ENCODE peak calls at places on chromosomes 1 and 21, in seven cellular contexts. P, E, N, D, L, J and X are unnamed samples. For H3K4me1, the result is how much of the 10 kb centered on the place peaks cover.

GRCh38 chr1:87718241-87718950 is 389.7 kb downstream of the LMO4 start:
- DNase-seq in P (no peak), L (no peak), N (no peak), J (no peak), E (peak), D (no peak), X (no peak)

GRCh38 chr1:7101187-7101586 is 315.9 kb downstream of the CAMTA1 start:
- DNase-seq in D (no peak), N (no peak), J (no peak), L (no peak), E (no peak), P (peak), X (no peak)

GRCh38 chr1:150243003-150243402 is 7.1 kb upstream of the ANP32E start:
- DNase-seq in N (no peak), P (no peak), E (no peak), J (no peak), L (no peak), D (no peak), X (no peak)

GRCh38 chr21:17688912-17689874 is 76.5 kb upstream of the BTG3 start:
- DNase-seq in N (no peak), D (peak), P (peak), E (peak), J (peak), L (no peak), X (peak)

GRCh38 chr1:16924216-16924918 is 2.6 kb downstream of the CROCC start:
- DNase-seq in E (no peak), P (no peak), D (no peak), J (no peak), L (no peak), N (no peak), X (peak)

GRCh38 chr1:208221291-208221622 is 22.9 kb downstream of the PLXNA2 start:
- DNase-seq in E (no peak), D (no peak), L (no peak), J (no peak), P (no peak), N (no peak), X (no peak)

GRCh38 chr1:153789478-153790148 is 14.4 kb downstream of the SLC27A3 start:
- DNase-seq in D (no peak), P (no peak), N (no peak), L (no peak), E (no peak), J (no peak), X (no peak)

GRCh38 chr1:157116735-157117103 is 17.1 kb upstream of the ETV3L start:
- DNase-seq in L (no peak), J (no peak), D (no peak), N (no peak), P (no peak), E (no peak), X (no peak)

GRCh38 chr1:119435061-119435460 is 20.1 kb downstream of the HSD3B2 start:
- DNase-seq in N (no peak), J (no peak), P (no peak), D (no peak), E (no peak), L (no peak), X (no peak)

GRCh38 chr1:100628631-100629081 is 90.7 kb downstream of the GPR88 start:
- DNase-seq in P (peak), E (peak), D (no peak), J (no peak), L (no peak), N (no peak), X (no peak)

GRCh38 chr1:1230656-1231399 is 973 bp downstream of the SDF4 start:
- DNase-seq in L (no peak), P (peak), N (no peak), E (peak), D (no peak), J (no peak), X (no peak)
- TF ChIP-seq CTCF in L (no peak), P (peak), N (no peak), E (peak), D (no peak), J (peak), X (no peak)

GRCh38 chr1:164660415-164661174 is 101.6 kb downstream of the PBX1 start:
- DNase-seq in J (no peak), E (peak), N (no peak), L (no peak), D (no peak), P (peak), X (no peak)

GRCh38 chr1:164659621-164660414 is 100.8 kb downstream of the PBX1 start:
- DNase-seq in J (peak), L (no peak), P (no peak), D (peak), E (no peak), N (no peak), X (peak)

GRCh38 chr1:164662462-164662861 is 103.5 kb downstream of the PBX1 start:
- DNase-seq in J (no peak), E (no peak), L (no peak), P (no peak), N (no peak), D (no peak), X (no peak)

GRCh38 chr1:164664127-164664526 is 105.1 kb downstream of the PBX1 start:
- DNase-seq in N (no peak), D (no peak), L (no peak), E (no peak), J (no peak), P (no peak), X (no peak)

GRCh38 chr1:164662955-164663354 is 104.0 kb downstream of the PBX1 start:
- DNase-seq in L (no peak), E (no peak), D (no peak), N (no peak), P (no peak), J (no peak), X (no peak)
- H3K4me1 ChIP-seq in L (under half), E (under half), D (half or more), N (under half), P (under half), J (under half), X (under half)

GRCh38 chr1:11682287-11682771 is 1.4 kb upstream of the MAD2L2 start:
- DNase-seq in L (no peak), D (no peak), J (no peak), N (no peak), E (no peak), P (no peak), X (no peak)

GRCh38 chr1:11682799-11683198 is 1.9 kb upstream of the MAD2L2 start:
- DNase-seq in L (no peak), D (no peak), N (no peak), P (peak), E (no peak), J (no peak), X (no peak)

GRCh38 chr1:11684070-11684469 is 3.1 kb upstream of the MAD2L2 start:
- DNase-seq in E (no peak), N (no peak), J (no peak), L (no peak), D (no peak), P (no peak), X (no peak)

GRCh38 chr1:11688506-11688905 is 3.0 kb upstream of the DRAXIN start:
- DNase-seq in L (no peak), D (no peak), P (no peak), N (no peak), E (no peak), J (no peak), X (no peak)

GRCh38 chr1:11685210-11685752 is 4.3 kb upstream of the MAD2L2 start:
- DNase-seq in D (no peak), P (no peak), L (no peak), N (no peak), J (no peak), E (no peak), X (no peak)
- TF ChIP-seq CTCF in D (no peak), P (no peak), L (no peak), N (no peak), J (no peak), E (no peak), X (no peak)

DNA sequence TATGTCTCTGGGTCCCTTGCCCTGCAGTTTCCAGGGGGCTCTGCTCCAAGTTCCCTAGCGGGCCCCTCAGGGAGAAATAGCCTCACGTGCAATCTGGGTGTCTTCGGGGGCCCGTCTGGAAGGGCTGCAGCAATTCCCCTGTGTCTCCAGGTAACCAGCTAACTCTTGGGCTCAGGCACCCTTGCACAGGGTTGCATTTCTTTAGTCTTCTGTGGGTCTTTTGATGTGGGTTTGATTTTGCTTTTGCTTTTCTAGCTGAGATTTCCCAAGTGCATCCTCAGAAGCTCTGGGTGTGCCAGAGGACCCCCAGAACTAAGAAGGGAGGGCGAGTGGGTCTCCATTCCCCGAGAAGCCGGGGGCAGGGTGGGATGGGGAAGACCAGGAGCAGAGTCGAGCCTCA is 75.7 kb downstream of the SPSB1 start:
- DNase-seq in N (no peak), D (no peak), P (no peak), L (no peak), E (no peak), J (no peak), X (no peak)
- H3K4me1 ChIP-seq in N (under half), D (under half), P (under half), L (under half), E (under half), J (under half), X (under half)